ENCODE peak calls at places on chromosomes 1 and 21, in five cellular contexts. V, I, F, D and E are unnamed samples.

GRCh38 chr1:234853906-234854647 is 244.1 kb upstream of the IRF2BP2 start:
- DNase-seq in F (no peak), I (no peak), D (no peak), V (no peak), E (no peak)

GRCh38 chr1:94050263-94050662 is 70.7 kb downstream of the ABCA4 start:
- DNase-seq in F (no peak), V (no peak), I (no peak), D (no peak), E (no peak)

GRCh38 chr1:20028125-20028524 is 41.9 kb upstream of the PLA2G5 start:
- DNase-seq in D (no peak), F (no peak), V (no peak), I (no peak), E (no peak)

GRCh38 chr1:160837558-160838205 is 25.0 kb downstream of the CD244 start:
- DNase-seq in F (peak), V (no peak), I (no peak), D (peak), E (no peak)

GRCh38 chr21:17673261-17674020 is 60.7 kb upstream of the BTG3 start:
- DNase-seq in V (no peak), D (no peak), F (no peak), I (no peak), E (no peak)

GRCh38 chr1:41918450-41919043 is at the start of gene HIVEP3:
- DNase-seq in F (no peak), V (no peak), D (no peak), I (no peak), E (peak)

GRCh38 chr1:164466429-164466828 is 92.6 kb upstream of the PBX1 start:
- DNase-seq in V (no peak), D (no peak), F (no peak), I (no peak), E (no peak)

GRCh38 chr1:19042675-19043578 is 86.5 kb upstream of the IFFO2 start:
- DNase-seq in F (peak), V (no peak), D (no peak), I (no peak), E (no peak)

GRCh38 chr1:53376742-53377437 is 49.0 kb upstream of the LRP8 start:
- DNase-seq in F (no peak), V (no peak), D (no peak), I (no peak), E (no peak)

GRCh38 chr1:215056584-215056983 is 26.0 kb upstream of the KCNK2 start:
- DNase-seq in F (no peak), I (no peak), V (no peak), D (no peak), E (no peak)

GRCh38 chr1:53291574-53291973 is 36.3 kb downstream of the LRP8 start:
- DNase-seq in V (no peak), D (peak), F (no peak), I (no peak), E (no peak)

GRCh38 chr1:53725238-53725689 is 13.7 kb downstream of the GLIS1 start:
- DNase-seq in D (peak), I (no peak), V (peak), F (no peak), E (no peak)

GRCh38 chr1:233620065-233620464 is 6.2 kb downstream of the KCNK1 start:
- DNase-seq in V (no peak), D (no peak), I (no peak), F (no peak), E (no peak)

GRCh38 chr1:41925712-41926111 is 7.0 kb upstream of the HIVEP3 start:
- DNase-seq in F (no peak), V (no peak), I (no peak), D (no peak), E (no peak)

GRCh38 chr1:229040630-229041358 is 230.1 kb upstream of the RAB4A start:
- DNase-seq in I (no peak), D (no peak), V (no peak), F (no peak), E (no peak)

GRCh38 chr1:20574686-20575543 is 14.0 kb upstream of the CDA start:
- DNase-seq in F (peak), V (peak), D (peak), I (no peak), E (no peak)

GRCh38 chr1:231957361-231957760 is 330.8 kb downstream of the DISC1 start:
- DNase-seq in I (no peak), F (no peak), V (no peak), D (no peak), E (no peak)

GRCh38 chr1:61271412-61271789 is 189.0 kb downstream of the NFIA start:
- DNase-seq in F (no peak), D (peak), V (no peak), I (no peak), E (peak)

GRCh38 chr1:117674521-117675400 is 68.9 kb downstream of the TENT5C start:
- DNase-seq in D (peak), I (no peak), V (no peak), F (no peak), E (no peak)

GRCh38 chr1:224333939-224334701 is 4.1 kb upstream of the NVL start:
- DNase-seq in I (no peak), V (no peak), F (no peak), D (peak), E (no peak)

GRCh38 chr21:34688145-34688544 is 19.4 kb downstream of the CLIC6 start:
- DNase-seq in D (peak), V (no peak), I (no peak), F (no peak), E (no peak)

GRCh38 chr1:33381979-33382378 is 48.9 kb downstream of the PHC2 start:
- DNase-seq in V (no peak), I (no peak), F (no peak), D (no peak), E (no peak)

GRCh38 chr1:161258439-161259386 is at the start of gene PCP4L1:
- DNase-seq in F (peak), V (peak), D (no peak), I (no peak), E (no peak)

GRCh38 chr1:56787330-56787729 is 31.9 kb downstream of the FYB2 start:
- DNase-seq in D (no peak), I (no peak), V (no peak), F (no peak), E (no peak)

GRCh38 chr1:154729031-154729442 is 121.1 kb upstream of the ADAR start:
- DNase-seq in F (no peak), I (no peak), D (peak), V (no peak), E (no peak)

GRCh38 chr1:2554621-2555387 is 1.4 kb upstream of the TNFRSF14 start:
- DNase-seq in F (peak), D (peak), V (peak), I (no peak), E (no peak)

GRCh38 chr21:44511938-44512275 is 28.1 kb downstream of the KRTAP10-1 start:
- DNase-seq in D (no peak), I (no peak), V (no peak), F (no peak), E (no peak)

GRCh38 chr1:72283204-72284083 is 1.1 kb upstream of the NEGR1 start:
- DNase-seq in F (peak), V (peak), D (no peak), I (peak), E (peak)

GRCh38 chr1:205395616-205396015 is 26.2 kb downstream of the LEMD1 start:
- DNase-seq in V (no peak), I (no peak), F (no peak), D (no peak), E (no peak)

GRCh38 chr1:153465728-153466625 is 5.5 kb upstream of the S100A7 start:
- DNase-seq in F (peak), I (no peak), V (peak), D (peak), E (no peak)

GRCh38 chr1:164310166-164310565 is 248.8 kb upstream of the PBX1 start:
- DNase-seq in I (no peak), D (no peak), V (no peak), F (no peak), E (no peak)

GRCh38 chr1:173392895-173393654 is 84.1 kb upstream of the PRDX6 start:
- DNase-seq in F (no peak), V (peak), I (peak), D (peak), E (no peak)

GRCh38 chr1:233394860-233395717 is 67.6 kb downstream of the MAP3K21 start:
- DNase-seq in F (no peak), I (peak), D (peak), V (peak), E (peak)

GRCh38 chr1:28516518-28516956 is 10.7 kb downstream of the RCC1 start:
- DNase-seq in F (no peak), D (peak), V (no peak), I (no peak), E (no peak)

GRCh38 chr1:234656070-234656875 is 46.3 kb upstream of the IRF2BP2 start:
- DNase-seq in I (no peak), F (no peak), V (no peak), D (no peak), E (no peak)

GRCh38 chr1:36415661-36416346 is 18.1 kb upstream of the LSM10 start:
- DNase-seq in F (no peak), I (no peak), V (no peak), D (no peak), E (no peak)